ENCODE peak calls at places on chromosomes 1 and 21, in five cellular contexts. M, T, O, L and G are unnamed samples.

GRCh38 chr1:173107696-173108095 is 57.0 kb upstream of the TNFSF18 start:
- DNase-seq in M (no peak), T (no peak), O (no peak), L (no peak), G (no peak)

GRCh38 chr1:96487404-96487803 is 234.2 kb upstream of the PTBP2 start:
- DNase-seq in M (no peak), T (no peak), O (no peak), L (no peak), G (no peak)

GRCh38 chr1:10629091-10629815 is 154.5 kb downstream of the PEX14 start:
- DNase-seq in M (no peak), T (no peak), O (no peak), L (no peak), G (no peak)

GRCh38 chr1:7565099-7565750 is 205.9 kb upstream of the VAMP3 start:
- DNase-seq in M (no peak), T (no peak), O (no peak), L (no peak), G (no peak)

GRCh38 chr1:152024228-152024627 is 12.6 kb downstream of the S100A11 start:
- DNase-seq in M (no peak), T (no peak), O (no peak), L (no peak), G (no peak)

GRCh38 chr1:79633456-79633855 is 626.9 kb upstream of the ADGRL4 start:
- DNase-seq in M (no peak), T (no peak), O (no peak), L (no peak), G (no peak)

GRCh38 chr1:17561252-17561558 is 21.7 kb downstream of the ARHGEF10L start:
- DNase-seq in M (no peak), T (no peak), O (no peak), L (no peak), G (no peak)

GRCh38 chr1:41850029-41850428 is 68.7 kb downstream of the HIVEP3 start:
- DNase-seq in M (no peak), T (no peak), O (no peak), L (no peak), G (no peak)

GRCh38 chr1:209723265-209723664 is 18.6 kb downstream of the HSD11B1 start:
- DNase-seq in M (no peak), T (no peak), O (no peak), L (no peak), G (no peak)

GRCh38 chr1:87045757-87046422 is 131.5 kb downstream of the HS2ST1 start:
- DNase-seq in M (no peak), T (no peak), O (no peak), L (no peak), G (no peak)

DNA sequence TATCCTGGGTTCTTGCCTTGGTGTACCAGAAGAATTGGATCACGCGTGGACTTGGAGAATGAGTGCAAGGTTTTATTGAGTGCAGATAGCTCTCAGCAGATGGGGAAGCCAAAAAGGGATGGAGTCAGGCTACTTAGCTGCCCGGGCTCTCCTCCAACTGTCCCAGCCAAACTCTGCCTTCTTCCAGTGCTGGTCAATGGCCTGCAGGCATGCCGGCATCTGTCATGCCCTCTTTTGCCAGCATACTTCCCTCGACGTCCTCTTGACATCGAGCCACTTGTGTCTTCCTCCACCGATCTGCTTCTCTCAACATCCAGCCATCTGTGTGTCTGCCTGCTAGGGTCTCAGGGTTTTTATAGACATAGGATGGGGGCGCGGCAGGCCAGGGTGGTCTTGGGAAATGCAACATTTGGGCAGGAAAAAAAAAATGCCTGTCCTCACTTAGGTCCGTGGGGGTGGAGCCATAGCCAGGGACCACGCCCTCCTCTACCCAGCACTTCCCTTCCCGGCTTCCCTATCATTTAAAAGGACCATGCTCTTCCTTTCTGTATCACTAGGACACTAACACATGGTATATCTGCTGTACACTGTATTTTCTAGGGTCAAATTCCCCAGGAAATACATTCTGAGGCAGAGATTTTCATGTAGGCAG is 47.0 kb upstream of the BCAR3 start:
- DNase-seq in M (no peak), T (no peak), O (no peak), L (no peak), G (no peak)
- TF ChIP-seq SUZ12 in M (no peak), T (no peak), O (no peak), L (no peak), G (no peak)

GRCh38 chr1:40781614-40781971 is 2.0 kb upstream of the KCNQ4 start:
- DNase-seq in M (no peak), T (no peak), O (no peak), L (no peak), G (no peak)

GRCh38 chr1:40782371-40782956 is 1.1 kb upstream of the KCNQ4 start:
- DNase-seq in M (peak), T (peak), O (no peak), L (no peak), G (no peak)

GRCh38 chr1:40784141-40784770 is 669 bp downstream of the KCNQ4 start:
- DNase-seq in M (peak), T (peak), O (no peak), L (no peak), G (no peak)

GRCh38 chr1:40784771-40785151 is 1.2 kb downstream of the KCNQ4 start:
- DNase-seq in M (no peak), T (peak), O (no peak), L (no peak), G (no peak)

GRCh38 chr1:40783001-40783905 is at the start of gene KCNQ4:
- DNase-seq in M (peak), T (peak), O (no peak), L (no peak), G (no peak)
- TF ChIP-seq SUZ12 in M (no peak), T (no peak), O (no peak), L (no peak), G (no peak)

GRCh38 chr1:199808110-199808870 is 219.2 kb upstream of the NR5A2 start:
- DNase-seq in M (no peak), T (no peak), O (no peak), L (no peak), G (no peak)
- TF ChIP-seq SUZ12 in M (no peak), T (no peak), O (no peak), L (no peak), G (no peak)

DNA sequence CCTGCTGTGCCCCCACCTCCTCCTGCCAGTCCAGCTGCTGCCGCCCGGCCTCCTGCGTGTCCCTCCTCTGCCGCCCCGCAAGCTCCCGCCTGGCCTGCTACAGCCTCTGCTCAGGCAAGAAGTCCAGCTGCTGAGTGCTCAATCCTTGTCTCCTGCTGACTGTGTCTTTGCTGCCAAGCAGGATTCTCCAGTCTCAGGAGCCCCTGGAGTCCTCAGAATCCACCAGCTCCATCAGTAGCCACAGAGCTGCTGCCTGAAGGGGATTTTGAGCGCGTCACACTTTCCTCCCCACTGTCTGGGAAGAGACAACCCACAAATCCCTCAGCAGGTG is 973 bp downstream of the KRTAP10-11 start:
- DNase-seq in M (no peak), T (no peak), O (no peak), L (no peak), G (no peak)
- TF ChIP-seq SUZ12 in M (no peak), T (no peak), O (no peak), L (no peak), G (no peak)

GRCh38 chr21:45572231-45572630 is 30.0 kb upstream of the SLC19A1 start:
- DNase-seq in M (no peak), T (peak), O (no peak), L (no peak), G (no peak)

GRCh38 chr21:45571641-45572040 is 29.4 kb upstream of the SLC19A1 start:
- DNase-seq in M (no peak), T (peak), O (no peak), L (no peak), G (no peak)

GRCh38 chr21:45574081-45574501 is 31.9 kb upstream of the SLC19A1 start:
- DNase-seq in M (no peak), T (no peak), O (no peak), L (no peak), G (no peak)

GRCh38 chr21:45573452-45574035 is 31.3 kb upstream of the SLC19A1 start:
- DNase-seq in M (no peak), T (no peak), O (no peak), L (no peak), G (no peak)

DNA sequence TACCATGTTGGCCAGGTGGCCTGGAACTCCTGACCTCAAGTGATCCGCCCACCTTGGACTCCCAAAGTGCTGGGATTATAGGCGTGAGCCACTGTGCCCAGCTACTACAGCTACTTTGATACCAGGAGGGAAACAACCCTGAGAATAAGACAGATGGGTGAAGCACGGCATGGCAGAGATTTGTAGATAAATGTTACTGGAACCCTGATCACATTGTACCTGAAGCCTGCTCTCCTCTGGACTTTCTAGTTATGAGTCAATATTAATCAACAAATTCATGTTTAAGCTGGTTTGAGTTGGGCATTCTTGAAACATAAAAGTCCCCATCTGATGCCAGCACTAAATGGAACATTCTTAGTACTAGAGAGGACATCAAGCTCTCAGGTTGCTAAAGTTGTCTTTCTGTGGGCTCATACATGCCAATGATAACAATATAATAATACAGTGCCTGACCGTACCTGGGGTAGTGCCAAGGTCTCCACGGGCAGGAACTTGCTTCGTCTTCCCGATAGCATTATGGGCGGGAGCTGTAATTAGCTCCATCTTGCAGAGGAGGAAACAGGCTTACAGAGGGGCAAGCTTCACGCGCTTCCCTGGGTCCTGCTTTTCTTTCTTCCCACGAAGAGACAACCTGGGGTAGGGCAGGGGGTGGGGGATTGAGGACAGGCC is 30.7 kb upstream of the SLC19A1 start:
- DNase-seq in M (no peak), T (no peak), O (no peak), L (no peak), G (no peak)
- TF ChIP-seq SUZ12 in M (no peak), T (no peak), O (no peak), L (no peak), G (no peak)

GRCh38 chr1:203569490-203570318 is 56.9 kb upstream of the ATP2B4 start:
- DNase-seq in M (no peak), T (no peak), O (no peak), L (no peak), G (no peak)
- TF ChIP-seq SUZ12 in M (no peak), T (no peak), O (no peak), L (no peak), G (no peak)

GRCh38 chr1:246946366-246946765 is 14.6 kb upstream of the AHCTF1 start:
- DNase-seq in M (no peak), T (no peak), O (no peak), L (no peak), G (no peak)

GRCh38 chr1:246951413-246951812 is 19.7 kb upstream of the AHCTF1 start:
- DNase-seq in M (no peak), T (no peak), O (no peak), L (no peak), G (no peak)

DNA sequence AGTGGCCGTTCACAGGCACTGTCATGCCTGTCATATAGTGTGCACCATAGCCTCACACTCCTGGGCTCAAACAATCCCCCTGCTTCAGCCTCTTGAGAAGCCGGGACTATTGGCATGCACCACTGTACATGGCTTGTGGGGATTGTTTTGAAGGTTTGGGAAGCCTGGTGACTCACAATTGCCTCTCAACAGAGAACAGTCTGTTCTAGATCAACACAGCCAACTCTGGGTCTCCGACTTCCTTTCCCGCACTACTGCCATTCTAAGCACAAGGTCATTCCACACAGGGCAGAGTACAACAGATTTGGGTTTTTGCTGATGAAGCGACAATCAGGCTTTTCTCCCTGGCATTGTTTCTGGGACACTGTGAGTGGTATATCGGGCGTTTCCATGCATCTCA is 15.5 kb upstream of the AHCTF1 start:
- DNase-seq in M (no peak), T (no peak), O (no peak), L (peak), G (no peak)
- TF ChIP-seq SUZ12 in M (no peak), T (no peak), O (no peak), L (no peak), G (no peak)

DNA sequence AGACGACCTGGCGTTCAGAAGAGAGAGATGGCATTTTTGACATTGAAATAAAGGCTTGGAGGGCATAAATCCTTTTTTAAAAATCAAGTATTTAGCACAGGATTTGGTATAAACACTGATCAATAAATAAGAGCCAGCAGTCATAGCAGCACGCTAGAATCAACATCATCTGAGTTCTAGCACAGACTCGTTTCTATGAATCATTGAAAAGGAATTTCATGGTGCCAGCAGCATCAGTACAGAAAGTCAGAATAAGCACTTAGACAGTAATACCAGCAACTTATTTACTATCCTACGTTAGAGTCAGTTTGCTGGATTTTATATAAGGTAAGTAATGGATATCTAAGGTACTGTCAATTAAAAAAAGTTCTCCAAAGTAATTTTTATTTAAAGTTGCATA is 119.3 kb downstream of the HLCS start:
- DNase-seq in M (no peak), T (no peak), O (no peak), L (peak), G (no peak)
- TF ChIP-seq SUZ12 in M (no peak), T (no peak), O (no peak), L (no peak), G (no peak)